ENCODE peak calls at places on chromosomes 5 and 9, in eight cellular contexts. G, N, K, R, F, W, E and H are unnamed samples.
A peak's percentile ranks its signal among the peaks of the same experiment; 100 is the strongest.

GRCh38 chr9:19998153-19998552 is 209.3 kb upstream of the SLC24A2 start:
- DNase-seq in G (no peak), N (peak; percentile 73), K (no peak), R (peak; percentile 14), F (no peak), W (peak; percentile 67), E (peak; percentile 57), H (no peak)

GRCh38 chr9:131997779-131998178 is 81.9 kb downstream of the MED27 start:
- DNase-seq in G (peak; percentile 41), N (no peak), K (no peak), R (no peak), F (peak; percentile 56), W (peak; percentile 63), E (no peak), H (no peak)

GRCh38 chr5:148482697-148483462 is 99.1 kb downstream of the FBXO38 start:
- DNase-seq in G (peak; percentile 20), N (peak; percentile 66), K (no peak), R (peak; percentile 48), F (peak; percentile 54), W (peak; percentile 66), E (peak; percentile 71), H (peak; percentile 25)

GRCh38 chr5:125185740-125186139 is 439.3 kb upstream of the ZNF608 start:
- DNase-seq in G (no peak), N (no peak), K (no peak), R (no peak), F (no peak), W (no peak), E (no peak), H (no peak)

GRCh38 chr9:132818588-132818987 is 59.5 kb downstream of the AK8 start:
- DNase-seq in G (no peak), N (no peak), K (no peak), R (no peak), F (no peak), W (no peak), E (no peak), H (no peak)

GRCh38 chr9:135587658-135588057 is 26.1 kb downstream of the PAEP start:
- DNase-seq in G (no peak), N (no peak), K (no peak), R (no peak), F (no peak), W (no peak), E (no peak), H (no peak)

GRCh38 chr5:55232194-55232984 is 1.0 kb downstream of the CCNO start:
- DNase-seq in G (no peak), N (no peak), K (peak; percentile 57), R (peak; percentile 67), F (no peak), W (peak; percentile 47), E (no peak), H (no peak)

GRCh38 chr9:18604971-18605370 is 131.0 kb downstream of the ADAMTSL1 start:
- DNase-seq in G (no peak), N (no peak), K (no peak), R (no peak), F (no peak), W (no peak), E (no peak), H (no peak)

GRCh38 chr5:131589510-131590348 is 45.3 kb downstream of the RAPGEF6 start:
- DNase-seq in G (no peak), N (peak; percentile 67), K (no peak), R (peak; percentile 40), F (no peak), W (peak; percentile 70), E (peak; percentile 14), H (no peak)

GRCh38 chr9:93600504-93600903 is 24.1 kb downstream of the PHF2 start:
- DNase-seq in G (no peak), N (peak; percentile 16), K (no peak), R (peak; percentile 49), F (no peak), W (no peak), E (no peak), H (no peak)

GRCh38 chr5:98365126-98365525 is 408.3 kb upstream of the RGMB start:
- DNase-seq in G (no peak), N (no peak), K (no peak), R (no peak), F (no peak), W (peak; percentile 9), E (no peak), H (no peak)

GRCh38 chr5:65100846-65101678 is 332.3 kb downstream of the CWC27 start:
- DNase-seq in G (peak; percentile 35), N (peak; percentile 50), K (peak; percentile 37), R (peak; percentile 78), F (peak; percentile 66), W (peak; percentile 90), E (peak; percentile 33), H (no peak)

GRCh38 chr5:13763719-13764118 is 180.8 kb downstream of the DNAH5 start:
- DNase-seq in G (no peak), N (no peak), K (peak; percentile 4), R (no peak), F (no peak), W (no peak), E (no peak), H (no peak)

GRCh38 chr9:117044241-117044640 is 357.1 kb downstream of the TRIM32 start:
- DNase-seq in G (no peak), N (no peak), K (no peak), R (no peak), F (no peak), W (no peak), E (no peak), H (no peak)

GRCh38 chr9:121182437-121182836 is 19.2 kb downstream of the RAB14 start:
- DNase-seq in G (no peak), N (no peak), K (no peak), R (no peak), F (no peak), W (no peak), E (no peak), H (no peak)

GRCh38 chr9:121182976-121183375 is 18.7 kb downstream of the RAB14 start:
- DNase-seq in G (no peak), N (no peak), K (no peak), R (no peak), F (no peak), W (no peak), E (no peak), H (no peak)

GRCh38 chr9:121183666-121184423 is 17.8 kb downstream of the RAB14 start:
- DNase-seq in G (no peak), N (no peak), K (no peak), R (no peak), F (no peak), W (no peak), E (no peak), H (no peak)

GRCh38 chr9:121179930-121180681 is 21.6 kb downstream of the RAB14 start:
- DNase-seq in G (no peak), N (no peak), K (no peak), R (no peak), F (no peak), W (no peak), E (no peak), H (no peak)

DNA sequence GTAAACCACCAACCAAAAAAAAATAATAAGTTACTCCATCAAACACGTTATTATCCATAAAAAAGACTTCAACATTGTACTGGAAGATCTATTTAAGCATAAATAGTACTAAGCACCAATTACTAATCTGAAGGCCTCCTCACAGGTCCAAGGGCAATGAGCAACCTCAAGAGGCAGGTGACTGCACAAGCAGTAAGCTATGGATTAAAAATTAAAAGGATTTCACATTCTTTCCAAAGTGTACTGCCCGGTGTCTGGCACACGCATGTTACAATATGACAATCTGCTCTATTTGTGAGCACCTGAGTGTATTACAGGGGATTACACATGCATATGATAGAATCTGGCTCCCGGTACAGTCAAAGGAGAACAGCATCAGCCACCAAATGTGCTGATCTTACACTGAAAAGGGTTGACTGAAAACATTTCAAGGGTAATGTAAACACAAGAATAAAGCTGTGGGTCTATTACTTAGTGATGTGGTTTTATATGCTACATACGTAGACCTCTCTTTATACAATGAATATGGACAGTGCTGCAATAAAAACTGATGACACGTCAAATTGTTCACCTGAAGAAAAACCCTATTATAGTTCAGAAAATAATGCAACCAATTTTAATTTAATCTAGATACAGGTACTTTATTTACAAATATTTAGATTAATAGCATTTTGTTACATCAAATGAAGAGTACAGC is 22.8 kb downstream of the RAB14 start:
- DNase-seq in G (no peak), N (no peak), K (no peak), R (no peak), F (no peak), W (no peak), E (no peak), H (no peak)
- TF ChIP-seq CTCF in G (no peak), N (no peak), K (no peak), R (no peak), F (no peak), W (no peak), E (no peak), H (no peak)

DNA sequence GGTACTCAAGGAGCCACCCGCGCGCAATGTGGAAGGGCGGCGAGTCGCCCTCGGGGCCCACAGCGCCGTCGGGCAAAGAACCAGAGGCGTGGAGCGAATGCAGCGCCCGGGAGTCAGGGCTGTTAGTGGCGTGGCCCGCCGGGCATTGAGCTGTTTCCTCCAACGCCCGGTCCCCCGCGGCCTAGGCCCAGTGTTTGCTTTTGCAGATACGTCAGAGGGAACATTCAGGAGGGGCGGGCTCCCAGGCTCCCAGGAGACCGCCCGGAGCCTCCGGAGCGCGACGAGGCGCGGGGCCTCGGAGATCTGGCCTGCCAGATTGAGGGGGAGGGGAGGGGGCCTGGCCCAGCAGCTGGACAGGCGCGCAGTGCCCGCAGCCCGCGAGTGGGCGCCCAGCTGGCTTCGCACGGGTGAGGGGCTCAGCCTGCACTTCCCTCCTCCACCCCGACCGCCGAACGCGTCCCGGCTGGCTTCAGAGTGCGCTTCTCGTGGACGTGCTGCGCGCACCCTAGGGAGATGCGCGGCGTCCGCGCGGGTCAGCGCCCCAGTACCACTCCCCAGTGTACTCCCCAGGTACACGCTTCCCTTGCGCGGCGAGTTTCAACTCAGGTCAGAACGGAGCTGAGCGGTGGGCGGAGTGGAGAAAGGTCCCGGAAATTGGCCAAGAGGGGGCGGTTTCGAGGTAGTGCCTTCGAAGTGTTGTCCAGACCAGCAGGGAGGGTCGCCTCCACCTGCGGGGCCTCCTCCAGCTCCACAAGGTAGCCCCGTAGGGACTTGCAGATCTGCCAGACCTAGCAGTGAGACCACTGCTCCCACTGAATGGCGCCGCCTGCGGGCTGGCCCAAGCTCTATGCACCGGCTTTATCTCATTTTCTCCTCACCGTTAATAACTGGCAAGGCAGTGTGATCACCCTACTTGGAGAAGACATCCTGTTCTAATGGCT is 130.4 kb downstream of the TMEM174 start:
- DNase-seq in G (no peak), N (peak; percentile 6), K (no peak), R (peak; percentile 41), F (no peak), W (no peak), E (no peak), H (no peak)
- TF ChIP-seq CTCF in G (no peak), N (peak; percentile 16), K (peak; percentile 45), R (peak; percentile 66), F (no peak), W (no peak), E (no peak), H (no peak)

GRCh38 chr5:66498791-66499207 is 97.4 kb upstream of the MAST4 start:
- DNase-seq in G (no peak), N (peak; percentile 11), K (no peak), R (peak; percentile 32), F (peak; percentile 38), W (no peak), E (peak; percentile 3), H (no peak)
- TF ChIP-seq CTCF in G (no peak), N (no peak), K (no peak), R (peak; percentile 69), F (peak; percentile 31), W (no peak), E (no peak), H (no peak)

DNA sequence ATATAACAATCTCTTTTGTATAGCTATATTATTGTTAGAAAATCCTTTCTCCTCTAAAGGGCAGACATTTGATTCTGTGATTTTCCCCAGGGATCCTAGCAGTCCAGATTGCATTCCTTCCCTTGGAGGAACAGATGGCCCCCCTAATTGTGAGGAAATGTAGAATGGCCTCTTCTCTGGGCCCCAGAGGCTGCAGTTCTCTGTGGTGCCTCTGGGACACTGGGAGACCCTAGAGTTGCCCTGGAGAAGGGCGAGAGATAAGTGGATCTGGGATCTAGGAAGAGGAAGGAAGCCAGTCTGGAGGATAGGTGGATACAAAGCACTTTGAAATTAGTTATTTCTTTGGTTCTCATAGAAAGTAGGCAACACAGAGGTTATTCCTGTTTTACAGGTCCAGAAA is 1.9 kb upstream of the HINT2 start:
- DNase-seq in G (no peak), N (no peak), K (no peak), R (peak; percentile 59), F (no peak), W (no peak), E (no peak), H (no peak)
- TF ChIP-seq CTCF in G (no peak), N (peak; percentile 6), K (no peak), R (peak; percentile 44), F (no peak), W (no peak), E (peak; percentile 17), H (no peak)